ENCODE peak calls at places on chromosomes 6 and 20, in five cellular contexts. F, U, V, P and K are unnamed samples.

GRCh38 chr20:5448449-5449118 is 131.8 kb upstream of the PROKR2 start:
- DNase-seq in F (peak; percentile 91), U (peak; percentile 52), V (no peak), P (peak; percentile 82), K (peak; percentile 75)

GRCh38 chr6:161257778-161258457 is 15.9 kb downstream of the AGPAT4 start:
- DNase-seq in F (no peak), U (peak; percentile 39), V (no peak), P (no peak), K (no peak)

GRCh38 chr6:52953911-52954839 is 40.9 kb downstream of the GSTA4 start:
- DNase-seq in F (no peak), U (no peak), V (no peak), P (no peak), K (no peak)

GRCh38 chr20:25024171-25024570 is 31.6 kb upstream of the APMAP start:
- DNase-seq in F (peak; percentile 20), U (no peak), V (no peak), P (no peak), K (no peak)

GRCh38 chr6:36312854-36313627 is 23.6 kb downstream of the BNIP5 start:
- DNase-seq in F (no peak), U (no peak), V (no peak), P (no peak), K (no peak)

GRCh38 chr6:148947621-148948444 is 201.0 kb downstream of the UST start:
- DNase-seq in F (peak; percentile 97), U (peak; percentile 83), V (no peak), P (peak; percentile 93), K (peak; percentile 82)

GRCh38 chr6:154252676-154253075 is 103.9 kb downstream of the IPCEF1 start:
- DNase-seq in F (no peak), U (no peak), V (no peak), P (no peak), K (no peak)

GRCh38 chr20:48298851-48299484 is 513.7 kb upstream of the SULF2 start:
- DNase-seq in F (peak; percentile 45), U (peak; percentile 87), V (no peak), P (no peak), K (no peak)

GRCh38 chr6:53850527-53850926 is 55.7 kb downstream of the LRRC1 start:
- DNase-seq in F (no peak), U (no peak), V (no peak), P (no peak), K (no peak)

GRCh38 chr6:10800810-10801209 is 37.5 kb downstream of the MAK start:
- DNase-seq in F (no peak), U (peak; percentile 83), V (no peak), P (no peak), K (no peak)

DNA sequence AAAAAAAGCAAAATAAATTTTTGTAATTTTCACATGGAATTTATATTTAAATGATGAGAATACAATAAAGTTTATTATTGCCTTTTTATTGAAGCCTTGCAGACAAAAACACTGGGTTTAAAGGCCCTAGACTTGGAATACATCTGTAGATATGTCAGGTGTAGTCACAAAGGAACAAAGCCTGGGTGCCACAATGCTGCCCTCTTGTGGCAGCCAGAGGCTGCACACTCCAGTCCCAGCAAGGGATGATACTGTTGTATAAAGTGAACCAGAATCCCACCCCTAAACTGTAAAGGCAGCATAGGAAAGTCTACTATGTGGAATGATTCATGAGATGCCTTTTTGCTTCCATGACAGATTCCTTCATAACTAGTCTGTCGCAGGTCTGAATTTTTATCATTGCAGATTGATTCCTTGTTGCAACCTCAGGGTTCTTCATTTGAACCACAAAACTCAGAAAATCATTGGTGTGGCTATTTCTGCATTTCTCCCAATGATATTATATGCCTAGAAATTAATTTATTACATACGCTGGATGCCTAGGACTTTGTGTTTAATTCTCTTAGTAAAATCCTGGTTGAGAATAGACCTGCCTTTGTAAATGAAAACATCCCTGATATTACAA is 37.0 kb downstream of the MAK start:
- DNase-seq in F (peak; percentile 88), U (peak; percentile 68), V (no peak), P (peak; percentile 73), K (peak; percentile 66)
- TF ChIP-seq CTCF in F (peak; percentile 99), U (peak; percentile 100), V (peak; percentile 76), P (peak; percentile 96), K (peak; percentile 100)

GRCh38 chr6:109506841-109507240 is 23.8 kb upstream of the ZBTB24 start:
- DNase-seq in F (no peak), U (no peak), V (no peak), P (no peak), K (no peak)
- TF ChIP-seq CTCF in F (no peak), U (no peak), V (no peak), P (no peak), K (no peak)

DNA sequence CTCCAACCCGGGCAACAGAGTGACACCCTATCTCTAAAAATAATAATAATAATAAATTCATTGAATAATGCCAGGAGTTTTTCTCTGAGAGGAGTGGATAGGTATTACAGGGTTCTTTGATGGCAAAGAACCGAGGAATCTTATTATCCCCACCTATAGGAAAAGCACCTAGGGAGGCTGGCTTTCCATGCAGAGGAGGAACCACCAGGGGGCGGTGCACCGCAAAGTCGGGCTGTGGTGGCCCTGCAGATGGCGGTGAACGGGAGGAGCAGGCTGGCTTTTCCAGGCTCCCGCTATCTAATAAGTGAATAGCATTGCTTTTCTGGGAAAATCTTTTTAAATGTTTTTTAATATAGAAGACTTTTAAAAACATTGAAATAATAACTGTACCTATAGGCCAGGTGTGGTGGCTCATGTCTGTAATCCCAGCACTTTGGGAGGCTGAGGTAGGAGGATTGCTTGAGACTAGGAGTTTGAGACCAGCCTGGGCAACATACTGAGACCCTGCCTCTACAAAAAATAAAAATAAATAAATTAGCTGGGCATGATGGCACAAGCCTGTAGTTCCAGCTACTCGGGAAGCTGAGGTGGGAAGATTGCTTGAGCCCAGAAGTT is 864.2 kb downstream of the KIF16B start:
- DNase-seq in F (peak; percentile 94), U (peak; percentile 42), V (no peak), P (peak; percentile 91), K (peak; percentile 69)
- TF ChIP-seq CTCF in F (peak; percentile 95), U (peak; percentile 50), V (no peak), P (peak; percentile 81), K (peak; percentile 70)

DNA sequence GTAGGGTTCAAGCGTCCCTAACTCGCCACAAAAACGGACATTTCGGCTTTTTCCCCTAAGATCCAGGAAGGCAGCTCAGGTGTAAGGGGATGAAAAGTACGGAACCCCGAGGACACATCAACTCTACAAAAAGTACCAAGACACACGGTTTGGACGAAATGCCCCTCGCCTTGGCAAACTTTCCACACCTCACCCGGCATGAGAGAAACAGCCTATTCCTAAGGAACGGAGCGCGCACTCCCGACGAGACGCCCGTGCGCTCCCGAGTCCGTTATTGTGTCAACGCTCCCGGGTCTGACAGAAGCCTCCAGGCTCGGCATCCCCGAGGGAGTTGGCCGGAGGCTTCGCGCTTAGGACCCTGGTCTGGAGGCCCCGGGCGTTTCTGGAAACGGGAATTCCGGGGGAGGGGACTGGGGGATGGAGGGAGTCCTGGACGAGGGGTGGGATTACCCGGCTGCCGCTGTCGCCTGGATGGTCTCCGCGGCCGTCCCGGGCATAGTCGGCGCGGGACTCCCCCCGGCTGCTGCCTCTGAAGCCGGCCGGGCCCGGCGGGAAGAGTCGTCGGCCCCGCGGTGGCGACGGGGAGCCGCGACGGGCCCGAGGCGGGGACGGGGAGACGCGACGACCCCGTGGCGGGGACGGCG is 808 bp downstream of the ZNF318 start:
- DNase-seq in F (peak; percentile 78), U (peak; percentile 40), V (no peak), P (peak; percentile 70), K (peak; percentile 78)
- TF ChIP-seq CTCF in F (no peak), U (no peak), V (no peak), P (no peak), K (no peak)

GRCh38 chr6:164097557-164098398 is 683.3 kb downstream of the QKI start:
- DNase-seq in F (peak; percentile 71), U (peak; percentile 19), V (peak; percentile 62), P (peak; percentile 35), K (no peak)
- TF ChIP-seq CTCF in F (peak; percentile 77), U (no peak), V (no peak), P (no peak), K (no peak)

DNA sequence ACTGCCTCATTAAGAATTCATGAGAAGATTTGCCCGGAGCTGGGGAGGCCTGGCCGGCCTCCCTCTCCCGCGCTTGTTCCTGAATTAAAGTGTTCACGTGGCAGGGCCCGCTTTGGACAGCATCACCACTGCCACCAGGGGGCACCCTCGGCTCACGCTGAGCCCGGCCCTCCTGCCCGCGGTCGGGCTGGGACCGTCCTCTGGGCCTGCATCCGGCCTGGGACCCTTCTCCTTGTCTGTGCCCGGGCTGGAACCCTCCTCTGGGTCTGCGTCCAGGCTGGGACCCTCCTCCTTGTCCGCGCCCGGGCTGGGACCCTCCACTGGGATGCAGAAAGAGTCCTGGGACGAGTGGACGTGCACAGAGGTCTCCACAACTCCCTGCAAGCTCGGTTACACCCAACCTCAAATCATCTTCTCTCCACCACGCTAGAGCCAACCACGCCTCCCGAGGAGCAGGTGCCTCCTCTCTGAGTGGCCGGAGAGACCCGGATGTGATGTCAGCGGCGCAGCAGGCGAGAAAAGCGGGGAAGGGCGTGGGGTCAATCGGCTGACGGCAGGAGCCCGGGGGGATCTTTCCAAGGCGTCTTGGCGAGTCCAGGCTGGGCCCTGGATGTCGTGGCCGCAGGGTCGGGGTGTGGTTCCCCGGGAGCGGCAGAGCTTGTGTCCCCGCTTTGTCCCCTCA is 50.9 kb upstream of the DACT2 start:
- DNase-seq in F (peak; percentile 94), U (no peak), V (no peak), P (peak; percentile 89), K (peak; percentile 89)
- TF ChIP-seq CTCF in F (peak; percentile 97), U (peak; percentile 40), V (no peak), P (peak; percentile 91), K (peak; percentile 95)

DNA sequence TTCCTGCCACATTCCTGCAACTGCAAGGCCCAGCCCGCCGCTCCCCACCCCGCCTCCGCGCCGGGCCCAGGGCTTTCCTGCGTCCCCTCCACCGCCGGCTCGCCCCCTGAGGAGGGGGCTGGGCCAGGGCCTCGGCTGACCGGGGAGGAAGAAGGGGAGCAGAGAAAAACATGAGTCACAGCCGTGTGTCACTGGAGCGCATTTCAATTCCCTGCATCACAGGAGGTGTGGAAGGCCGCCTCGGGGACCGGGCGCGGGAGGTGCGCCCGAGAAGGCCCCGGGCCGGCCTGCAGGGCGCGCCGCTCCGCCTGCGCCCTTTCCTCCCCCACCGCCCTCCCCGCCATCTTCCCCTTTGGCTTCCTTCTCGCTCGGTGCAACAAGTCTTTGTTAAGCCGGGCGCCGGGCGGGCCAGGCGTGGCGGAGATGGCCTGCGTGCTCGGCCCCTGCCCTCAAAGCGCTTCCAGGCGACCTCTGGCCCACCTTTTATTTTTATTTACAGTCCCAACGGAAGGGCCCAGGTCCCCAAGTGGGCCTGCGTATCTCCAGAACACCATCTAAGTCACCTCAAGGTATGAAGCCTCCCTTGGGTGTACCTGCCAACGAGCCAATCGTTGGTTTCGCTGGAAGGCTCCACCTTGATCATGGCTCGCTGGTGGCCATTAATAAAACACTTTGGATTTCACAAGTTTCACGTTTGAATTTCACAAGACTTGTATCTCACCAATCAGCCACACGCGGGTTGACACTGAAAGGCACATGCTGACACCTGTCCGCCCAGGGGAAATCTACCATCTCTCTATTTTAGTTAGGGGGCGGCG is 859 bp upstream of the HMGA1 start:
- DNase-seq in F (no peak), U (peak; percentile 93), V (no peak), P (peak; percentile 91), K (peak; percentile 82)
- TF ChIP-seq CTCF in F (no peak), U (no peak), V (no peak), P (no peak), K (no peak)